ENCODE peak calls at places on chromosomes 1 and 21, in ten cellular contexts. D is neural crest cell; C is amygdala; Q is NCI-H2081 treated with DMSO at 0.1 percent for 48 hours; K is stromal cell of bone marrow; N is ovary; O is dermis blood vessel endothelial cell; U is activated T-cell treated with anti-CD3 and anti-CD28 coated beads, Interleukin-2, amount 50 U/mL, for 72 hours; L is endothelial cell of umbilical vein; F is occipital lobe. A is an unnamed sample.

GRCh38 chr1:89425056-89425455 is 61.2 kb downstream of the GBP6 start:
- DNase-seq in D (no peak), C (no peak), Q (no peak), K (no peak), N (no peak), O (no peak), U (no peak), L (no peak), F (no peak), A (no peak)

GRCh38 chr1:42152119-42152518 is 1.1 kb upstream of the GUCA2B start:
- DNase-seq in D (no peak), C (no peak), Q (no peak), K (no peak), N (no peak), O (no peak), U (no peak), L (no peak), F (no peak), A (no peak)

GRCh38 chr1:14328687-14329086 is 269.8 kb upstream of the KAZN start:
- DNase-seq in D (no peak), C (no peak), Q (no peak), K (no peak), N (no peak), O (no peak), U (no peak), L (no peak), F (no peak), A (no peak)

GRCh38 chr1:154607748-154608521 is at the start of gene ADAR:
- DNase-seq in D (peak; percentile 59), C (peak; percentile 68), Q (peak; percentile 20), K (peak; percentile 96), N (peak; percentile 95), O (peak; percentile 98), U (peak; percentile 93), L (peak; percentile 94), F (peak; percentile 60), A (peak; percentile 66)

GRCh38 chr1:206633708-206634121 is 1.6 kb upstream of the DYRK3 start:
- DNase-seq in D (no peak), C (no peak), Q (no peak), K (peak; percentile 94), N (peak; percentile 59), O (peak; percentile 40), U (no peak), L (no peak), F (no peak), A (no peak)

GRCh38 chr1:96979287-96979686 is 257.7 kb downstream of the PTBP2 start:
- DNase-seq in D (no peak), C (no peak), Q (no peak), K (no peak), N (no peak), O (peak; percentile 13), U (no peak), L (no peak), F (no peak), A (no peak)

GRCh38 chr1:26015358-26015757 is 6.2 kb upstream of the EXTL1 start:
- DNase-seq in D (no peak), C (no peak), Q (no peak), K (peak; percentile 49), N (peak; percentile 67), O (no peak), U (no peak), L (no peak), F (no peak), A (no peak)

GRCh38 chr1:189619682-189620332 is 857.9 kb downstream of the BRINP3 start:
- DNase-seq in D (no peak), C (no peak), Q (no peak), K (peak; percentile 38), N (no peak), O (no peak), U (no peak), L (peak; percentile 88), F (no peak), A (no peak)

GRCh38 chr1:44061857-44062256 is 30.6 kb upstream of the SLC6A9 start:
- DNase-seq in D (no peak), C (no peak), Q (no peak), K (no peak), N (no peak), O (no peak), U (no peak), L (no peak), F (no peak), A (no peak)

GRCh38 chr1:44576456-44577150 is 97.7 kb downstream of the TMEM53 start:
- DNase-seq in D (no peak), C (peak; percentile 45), Q (no peak), K (no peak), N (no peak), O (peak; percentile 67), U (no peak), L (peak; percentile 46), F (peak; percentile 58), A (peak; percentile 83)

GRCh38 chr21:41923641-41924342 is 30.0 kb downstream of the C2CD2 start:
- DNase-seq in D (no peak), C (no peak), Q (no peak), K (peak; percentile 82), N (peak; percentile 44), O (no peak), U (peak; percentile 19), L (no peak), F (no peak), A (no peak)

GRCh38 chr1:218524986-218525385 is 179.8 kb downstream of the TGFB2 start:
- DNase-seq in D (no peak), C (no peak), Q (no peak), K (no peak), N (no peak), O (peak; percentile 49), U (no peak), L (peak; percentile 23), F (no peak), A (no peak)

GRCh38 chr1:28456078-28456477 is 49.8 kb upstream of the RCC1 start:
- DNase-seq in D (no peak), C (no peak), Q (no peak), K (peak; percentile 52), N (no peak), O (peak; percentile 95), U (no peak), L (peak; percentile 92), F (no peak), A (no peak)

GRCh38 chr1:66556161-66556611 is 22.2 kb downstream of the SGIP1 start:
- DNase-seq in D (no peak), C (peak; percentile 32), Q (no peak), K (no peak), N (no peak), O (no peak), U (no peak), L (no peak), F (peak; percentile 11), A (no peak)

GRCh38 chr1:101207891-101208290 is 28.9 kb upstream of the S1PR1 start:
- DNase-seq in D (no peak), C (peak; percentile 3), Q (no peak), K (no peak), N (no peak), O (no peak), U (no peak), L (no peak), F (peak; percentile 18), A (peak; percentile 23)

GRCh38 chr21:44052830-44053226 is 40.7 kb downstream of the TRAPPC10 start:
- DNase-seq in D (no peak), C (no peak), Q (no peak), K (no peak), N (no peak), O (no peak), U (no peak), L (no peak), F (no peak), A (no peak)

GRCh38 chr1:33741749-33742148 is 122.1 kb upstream of the HMGB4 start:
- DNase-seq in D (no peak), C (no peak), Q (no peak), K (no peak), N (no peak), O (no peak), U (no peak), L (no peak), F (no peak), A (no peak)

GRCh38 chr1:182408435-182409070 is 8.1 kb upstream of the TEDDM1 start:
- DNase-seq in D (no peak), C (no peak), Q (no peak), K (no peak), N (no peak), O (no peak), U (no peak), L (no peak), F (no peak), A (no peak)

GRCh38 chr1:152143147-152143845 is 15.7 kb downstream of the RPTN start:
- DNase-seq in D (no peak), C (no peak), Q (no peak), K (no peak), N (no peak), O (no peak), U (peak; percentile 42), L (no peak), F (no peak), A (no peak)

GRCh38 chr1:202189012-202189790 is 4.4 kb upstream of the LGR6 start:
- DNase-seq in D (peak; percentile 91), C (peak; percentile 67), Q (no peak), K (no peak), N (peak; percentile 70), O (peak; percentile 77), U (peak; percentile 86), L (peak; percentile 33), F (peak; percentile 52), A (peak; percentile 44)

GRCh38 chr1:83508485-83509151 is 490.3 kb downstream of the TTLL7 start:
- DNase-seq in D (no peak), C (no peak), Q (no peak), K (peak; percentile 78), N (no peak), O (no peak), U (peak; percentile 32), L (no peak), F (no peak), A (no peak)

GRCh38 chr1:167704767-167705166 is 17.0 kb upstream of the MPZL1 start:
- DNase-seq in D (no peak), C (no peak), Q (no peak), K (no peak), N (no peak), O (no peak), U (no peak), L (no peak), F (no peak), A (no peak)

GRCh38 chr1:221697924-221698425 is 43.9 kb downstream of the DUSP10 start:
- DNase-seq in D (no peak), C (no peak), Q (no peak), K (peak; percentile 68), N (no peak), O (no peak), U (no peak), L (no peak), F (no peak), A (no peak)

GRCh38 chr1:239812580-239812979 is 279.1 kb upstream of the FMN2 start:
- DNase-seq in D (no peak), C (no peak), Q (no peak), K (no peak), N (no peak), O (no peak), U (no peak), L (no peak), F (no peak), A (no peak)

GRCh38 chr1:215052656-215053055 is 29.9 kb upstream of the KCNK2 start:
- DNase-seq in D (no peak), C (no peak), Q (no peak), K (peak; percentile 69), N (no peak), O (no peak), U (no peak), L (no peak), F (no peak), A (no peak)

GRCh38 chr1:55155522-55155921 is 59.6 kb downstream of the USP24 start:
- DNase-seq in D (no peak), C (peak; percentile 51), Q (no peak), K (no peak), N (no peak), O (peak; percentile 76), U (no peak), L (peak; percentile 61), F (peak; percentile 24), A (peak; percentile 19)

GRCh38 chr1:180065408-180065807 is 89.3 kb upstream of the QSOX1 start:
- DNase-seq in D (no peak), C (no peak), Q (no peak), K (no peak), N (no peak), O (no peak), U (no peak), L (no peak), F (no peak), A (no peak)

GRCh38 chr1:38712046-38712445 is 147.5 kb downstream of the RRAGC start:
- DNase-seq in D (no peak), C (no peak), Q (no peak), K (no peak), N (no peak), O (no peak), U (no peak), L (no peak), F (no peak), A (no peak)

A was measured in hippocampal formation.